ENCODE peak calls at places on chromosomes 12 and 14, in seven cellular contexts. T is HepG2, V is K562, Q is GM12878, G is SK-N-SH, B is GM12891, A is H1. Z is an unnamed sample.

GRCh38 chr12:43655586-43655985 is 103.0 kb downstream of the PUS7L start:
- DNase-seq in T (no peak), V (no peak), Q (no peak), G (no peak), B (no peak), A (no peak), Z (no peak)

GRCh38 chr14:69037790-69038448 is 58.8 kb upstream of the ACTN1 start:
- DNase-seq in T (no peak), V (no peak), Q (no peak), G (peak), B (no peak), A (no peak), Z (no peak)

GRCh38 chr12:101813117-101813516 is 17.6 kb downstream of the GNPTAB start:
- DNase-seq in T (no peak), V (no peak), Q (no peak), G (no peak), B (no peak), A (no peak), Z (no peak)

GRCh38 chr12:58142991-58143390 is 201.6 kb downstream of the ATP23 start:
- DNase-seq in T (no peak), V (no peak), Q (no peak), G (no peak), B (no peak), A (no peak), Z (no peak)

GRCh38 chr12:109605599-109606228 is 32.1 kb downstream of the MVK start:
- DNase-seq in T (no peak), V (no peak), Q (no peak), G (peak), B (no peak), A (no peak), Z (no peak)

GRCh38 chr14:104253901-104254353 is 115.5 kb downstream of the KIF26A start:
- DNase-seq in T (no peak), V (no peak), Q (no peak), G (no peak), B (no peak), A (no peak), Z (no peak)

GRCh38 chr14:71524321-71524982 is 407.8 kb upstream of the RGS6 start:
- DNase-seq in T (no peak), V (no peak), Q (peak), G (no peak), B (no peak), A (no peak), Z (no peak)

GRCh38 chr12:52675301-52675701 is 4.9 kb downstream of the KRT1 start:
- DNase-seq in T (no peak), V (no peak), Q (no peak), G (no peak), B (no peak), A (no peak), Z (no peak)

GRCh38 chr12:76085159-76085868 is 829 bp upstream of the NAP1L1 start:
- DNase-seq in T (no peak), V (no peak), Q (no peak), G (peak), B (no peak), A (no peak), Z (peak)

GRCh38 chr12:5428332-5429221 is 3.3 kb upstream of the NTF3 start:
- DNase-seq in T (no peak), V (peak), Q (no peak), G (peak), B (no peak), A (no peak), Z (no peak)

GRCh38 chr12:115943630-115944391 is 333.7 kb downstream of the MED13L start:
- DNase-seq in T (peak), V (no peak), Q (no peak), G (no peak), B (no peak), A (no peak), Z (no peak)

GRCh38 chr12:124952801-124953200 is 36.1 kb downstream of the DHX37 start:
- DNase-seq in T (no peak), V (no peak), Q (no peak), G (peak), B (peak), A (no peak), Z (no peak)
- TF ChIP-seq TAF1 in T (no peak), V (no peak), Q (no peak), G (no peak), B (no peak), A (no peak), Z (no peak)

DNA sequence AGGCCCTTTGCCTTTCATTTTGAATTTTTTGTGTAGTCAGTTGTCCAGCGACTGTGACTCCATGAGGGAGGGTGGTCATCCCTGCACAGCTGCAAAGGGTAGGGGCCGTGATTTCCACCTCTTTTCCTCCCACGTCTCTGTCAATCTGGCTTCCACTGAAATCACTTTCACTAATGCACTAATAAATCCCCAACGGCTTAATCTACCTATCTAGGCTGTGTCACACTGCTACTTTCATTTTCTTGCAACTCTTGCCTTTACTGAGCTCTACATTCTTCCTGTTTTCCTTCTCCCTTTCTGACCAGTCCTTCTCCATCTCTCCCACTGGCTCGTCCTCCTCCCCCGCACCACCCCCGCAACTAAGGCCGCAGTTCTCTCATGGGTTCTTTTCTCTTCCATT is 212.3 kb upstream of the FOXN3 start:
- DNase-seq in T (no peak), V (no peak), Q (no peak), G (no peak), B (no peak), A (no peak), Z (no peak)
- TF ChIP-seq POLR2AphosphoS5 in T (no peak), V (no peak), Q (no peak), G (no peak), B (no peak), A (no peak), Z (no peak)

GRCh38 chr14:81161749-81162148 is 59.0 kb downstream of the GTF2A1 start:
- DNase-seq in T (no peak), V (no peak), Q (no peak), G (no peak), B (no peak), A (no peak), Z (no peak)

GRCh38 chr14:81164167-81164774 is 56.5 kb downstream of the GTF2A1 start:
- DNase-seq in T (peak), V (peak), Q (peak), G (peak), B (peak), A (peak), Z (peak)

GRCh38 chr14:81165188-81165587 is 55.6 kb downstream of the GTF2A1 start:
- DNase-seq in T (peak), V (no peak), Q (no peak), G (no peak), B (no peak), A (no peak), Z (no peak)

GRCh38 chr14:81161088-81161487 is 59.7 kb downstream of the GTF2A1 start:
- DNase-seq in T (no peak), V (no peak), Q (no peak), G (no peak), B (no peak), A (no peak), Z (no peak)

DNA sequence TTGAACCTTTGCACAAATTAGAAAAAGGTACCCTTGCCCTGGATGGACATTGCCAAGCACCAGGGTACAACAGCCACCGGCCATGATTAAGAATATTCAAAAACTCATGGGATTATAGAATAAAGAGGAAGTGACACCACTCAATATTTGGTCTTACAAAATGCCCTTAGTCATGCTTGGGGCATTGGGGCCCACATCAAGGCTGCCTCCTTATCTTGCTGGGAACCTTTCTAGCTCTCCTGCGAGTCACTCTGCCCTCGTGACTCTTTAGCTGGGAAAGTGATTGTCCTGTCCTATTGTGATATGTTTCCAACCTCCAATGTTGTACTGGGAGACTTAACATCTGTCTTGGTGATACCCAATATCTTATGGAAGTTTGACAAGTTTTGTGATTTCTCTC is 57.8 kb downstream of the GTF2A1 start:
- DNase-seq in T (no peak), V (no peak), Q (no peak), G (no peak), B (no peak), A (no peak), Z (no peak)
- TF ChIP-seq TAF1 in T (no peak), V (no peak), Q (no peak), G (no peak), B (no peak), A (no peak), Z (no peak)

GRCh38 chr12:104457746-104458644 is 1.2 kb downstream of the CHST11 start:
- DNase-seq in T (no peak), V (peak), Q (no peak), G (peak), B (peak), A (no peak), Z (peak)
- TF ChIP-seq POLR2AphosphoS5 in T (no peak), V (no peak), Q (peak), G (no peak), B (no peak), A (no peak), Z (peak)

GRCh38 chr12:82426081-82426480 is 67.8 kb downstream of the METTL25 start:
- DNase-seq in T (no peak), V (no peak), Q (no peak), G (no peak), B (no peak), A (no peak), Z (no peak)

GRCh38 chr12:82426586-82426985 is 68.3 kb downstream of the METTL25 start:
- DNase-seq in T (no peak), V (no peak), Q (no peak), G (no peak), B (no peak), A (no peak), Z (no peak)

GRCh38 chr12:82430541-82431145 is 72.3 kb downstream of the METTL25 start:
- DNase-seq in T (no peak), V (no peak), Q (no peak), G (no peak), B (no peak), A (no peak), Z (no peak)

DNA sequence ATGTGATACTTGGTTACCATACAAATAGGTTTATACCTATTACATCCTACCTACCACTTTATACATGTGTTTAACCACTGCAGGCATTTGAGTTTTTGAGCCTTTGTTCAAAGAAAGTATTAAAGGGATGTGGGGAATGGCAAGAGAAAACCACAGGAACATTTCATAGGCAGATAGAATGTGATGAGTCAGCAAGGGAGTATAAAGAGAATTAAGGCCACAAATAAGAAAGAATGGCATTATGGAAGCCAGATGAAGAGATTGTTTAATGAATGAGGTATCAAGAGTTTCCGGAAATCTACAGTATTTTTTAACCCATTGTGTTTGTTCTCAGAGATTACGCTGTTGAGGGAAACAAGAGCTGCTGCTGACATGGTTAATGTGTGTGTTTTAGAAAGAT is 66.9 kb downstream of the METTL25 start:
- DNase-seq in T (no peak), V (no peak), Q (no peak), G (no peak), B (no peak), A (no peak), Z (no peak)
- TF ChIP-seq TAF1 in T (no peak), V (no peak), Q (no peak), G (no peak), B (no peak), A (no peak), Z (no peak)

GRCh38 chr14:74255281-74255680 is 16.0 kb downstream of the VSX2 start:
- DNase-seq in T (no peak), V (no peak), Q (no peak), G (no peak), B (no peak), A (no peak), Z (no peak)

GRCh38 chr14:74249433-74250375 is 10.5 kb downstream of the VSX2 start:
- DNase-seq in T (peak), V (no peak), Q (no peak), G (no peak), B (no peak), A (no peak), Z (no peak)

GRCh38 chr14:74248036-74248435 is 8.8 kb downstream of the VSX2 start:
- DNase-seq in T (no peak), V (no peak), Q (no peak), G (no peak), B (no peak), A (no peak), Z (no peak)

GRCh38 chr14:74246561-74246960 is 7.3 kb downstream of the VSX2 start:
- DNase-seq in T (no peak), V (no peak), Q (no peak), G (no peak), B (no peak), A (no peak), Z (no peak)

DNA sequence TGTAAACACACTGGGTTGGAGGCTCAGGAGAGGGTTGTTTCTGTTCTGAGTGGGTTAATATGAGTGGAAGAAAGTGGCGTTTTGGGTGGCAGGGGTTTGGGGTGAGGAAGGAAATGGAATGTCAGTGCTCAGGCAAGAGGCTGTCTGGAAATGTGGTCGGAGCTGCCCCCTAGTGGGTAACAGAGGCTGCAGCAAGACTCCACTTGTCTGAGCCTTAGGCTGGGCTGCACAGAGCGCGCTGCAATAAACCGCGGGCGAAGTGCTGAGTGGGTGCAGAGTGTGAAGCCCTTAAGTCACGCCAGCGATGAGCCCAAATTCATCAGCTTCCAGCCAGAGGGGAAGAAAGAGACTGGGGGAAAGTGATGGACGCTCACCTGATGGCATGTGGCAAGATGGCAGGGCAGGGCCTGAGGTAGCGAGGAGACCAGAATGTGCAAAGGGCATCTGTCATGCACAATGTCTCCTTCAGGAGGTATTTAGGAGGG is 12.3 kb downstream of the VSX2 start:
- DNase-seq in T (peak), V (peak), Q (peak), G (peak), B (peak), A (peak), Z (peak)
- TF ChIP-seq POLR2AphosphoS5 in T (no peak), V (no peak), Q (no peak), G (no peak), B (no peak), A (no peak), Z (no peak)

GRCh38 chr12:103855036-103855712 is 14.1 kb upstream of the NT5DC3 start:
- DNase-seq in T (peak), V (no peak), Q (no peak), G (no peak), B (no peak), A (no peak), Z (no peak)

GRCh38 chr12:103855896-103856657 is 15.0 kb upstream of the NT5DC3 start:
- DNase-seq in T (no peak), V (no peak), Q (no peak), G (no peak), B (no peak), A (no peak), Z (no peak)

GRCh38 chr12:103857164-103857563 is 16.1 kb upstream of the NT5DC3 start:
- DNase-seq in T (peak), V (no peak), Q (no peak), G (no peak), B (no peak), A (no peak), Z (no peak)

GRCh38 chr12:103858335-103858734 is 17.3 kb upstream of the NT5DC3 start:
- DNase-seq in T (no peak), V (no peak), Q (no peak), G (no peak), B (no peak), A (no peak), Z (no peak)

DNA sequence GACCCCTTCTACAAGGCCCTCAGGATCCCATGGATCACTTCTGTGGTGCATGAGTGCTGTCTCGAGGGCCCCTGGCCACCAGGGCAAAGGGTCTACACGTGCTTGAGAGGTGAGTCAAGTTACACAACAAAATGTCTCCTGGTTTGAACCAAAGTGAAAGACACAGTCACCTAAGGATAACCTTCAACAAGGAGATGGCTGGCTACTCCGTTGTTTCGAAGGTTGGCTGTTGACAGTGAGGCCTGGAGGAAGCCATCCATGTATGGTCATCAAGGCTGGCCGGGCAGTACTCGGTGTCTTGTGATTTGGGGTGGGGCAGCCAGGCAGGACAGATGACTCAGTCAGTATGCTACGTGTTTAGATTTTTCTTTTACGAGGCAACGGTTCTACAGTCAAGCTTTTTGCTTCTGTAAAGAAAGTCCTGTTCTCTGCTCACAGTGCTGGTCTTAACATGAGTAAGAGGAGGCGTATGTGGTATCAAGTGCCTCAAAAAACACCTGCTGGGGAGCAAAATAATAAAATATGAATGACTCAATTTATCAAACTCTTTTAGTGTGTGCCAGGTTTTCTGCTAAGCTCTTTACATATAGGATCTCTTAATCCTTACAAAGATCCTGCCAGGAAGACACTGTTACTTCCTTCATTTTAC is 18.0 kb upstream of the NT5DC3 start:
- DNase-seq in T (peak), V (no peak), Q (no peak), G (no peak), B (no peak), A (no peak), Z (no peak)
- TF ChIP-seq TAF1 in T (no peak), V (no peak), Q (no peak), G (no peak), B (no peak), A (no peak), Z (no peak)